ENCODE peak calls at places on chromosomes 13 and 19, in ten cellular contexts. K, G, H, U, M, F, A, I, P and Y are unnamed samples.
A peak's percentile ranks its signal among the peaks of the same experiment; 100 is the strongest.

GRCh38 chr19:15463865-15464371 is 426 bp downstream of the RASAL3 start:
- DNase-seq in F (no peak), K (no peak), I (no peak), G (no peak), U (no peak), A (no peak), H (no peak), P (no peak), M (no peak), Y (no peak)

GRCh38 chr13:99984134-99984462 is 2.5 kb downstream of the ZIC2 start:
- DNase-seq in K (no peak), G (no peak), P (no peak), I (no peak), M (no peak), A (no peak), U (no peak), H (no peak), F (no peak), Y (no peak)

GRCh38 chr13:63614874-63615612 is 2199.4 kb upstream of the PCDH20 start:
- DNase-seq in H (no peak), F (no peak), M (no peak), I (peak; percentile 69), A (no peak), P (no peak), K (no peak), U (no peak), G (no peak), Y (no peak)

GRCh38 chr19:50458396-50459066 is 17.8 kb upstream of the EMC10 start:
- DNase-seq in I (peak; percentile 6), F (peak; percentile 48), G (no peak), M (no peak), K (no peak), U (no peak), H (no peak), P (no peak), A (no peak), Y (no peak)

GRCh38 chr13:76687467-76687866 is 198.7 kb downstream of the KCTD12 start:
- DNase-seq in I (no peak), U (no peak), F (no peak), H (no peak), P (no peak), M (peak; percentile 19), G (no peak), K (no peak), A (no peak), Y (no peak)

GRCh38 chr13:61316647-61317046 is 99.0 kb downstream of the PCDH20 start:
- DNase-seq in H (no peak), I (no peak), U (no peak), F (no peak), P (no peak), G (no peak), K (no peak), A (no peak), M (peak; percentile 37), Y (no peak)

GRCh38 chr19:14563989-14564650 is 7.7 kb downstream of the NDUFB7 start:
- DNase-seq in U (no peak), G (no peak), A (peak; percentile 55), P (peak; percentile 23), I (no peak), F (peak; percentile 51), H (no peak), M (peak; percentile 84), K (no peak), Y (peak; percentile 9)

GRCh38 chr19:49592486-49593232 is 1.7 kb downstream of the PRR12 start:
- DNase-seq in H (no peak), A (no peak), U (peak; percentile 33), M (peak; percentile 69), I (no peak), G (no peak), P (peak; percentile 34), F (peak; percentile 42), K (no peak), Y (no peak)

GRCh38 chr19:49554701-49555181 is 25.6 kb downstream of the NOSIP start:
- DNase-seq in H (no peak), P (no peak), G (no peak), U (no peak), M (no peak), A (peak; percentile 38), K (no peak), I (no peak), F (no peak), Y (no peak)

GRCh38 chr19:54653181-54653809 is 9.5 kb upstream of the LILRB4 start:
- DNase-seq in P (no peak), G (no peak), M (peak; percentile 1), H (no peak), K (no peak), A (no peak), U (peak; percentile 8), F (peak; percentile 17), I (peak; percentile 7), Y (peak; percentile 3)

GRCh38 chr13:78137404-78138142 is 218.9 kb upstream of the EDNRB start:
- DNase-seq in F (peak; percentile 53), I (peak; percentile 72), K (peak; percentile 44), U (peak; percentile 81), H (peak; percentile 53), P (peak; percentile 77), G (no peak), M (peak; percentile 92), A (no peak), Y (peak; percentile 75)

GRCh38 chr19:531009-531752 is 379 bp upstream of the CDC34 start:
- DNase-seq in H (peak; percentile 49), K (peak; percentile 77), A (peak; percentile 89), M (peak; percentile 93), P (peak; percentile 62), G (peak; percentile 94), U (peak; percentile 97), F (peak; percentile 100), I (peak; percentile 76), Y (peak; percentile 65)

GRCh38 chr13:33087091-33087490 is 70.9 kb downstream of the KL start:
- DNase-seq in F (no peak), A (no peak), K (no peak), P (no peak), M (no peak), H (peak; percentile 40), G (no peak), I (no peak), U (peak; percentile 55), Y (peak; percentile 23)

GRCh38 chr19:45767881-45768643 is 990 bp downstream of the SIX5 start:
- DNase-seq in F (peak; percentile 58), P (peak; percentile 45), G (peak; percentile 83), H (peak; percentile 45), U (peak; percentile 85), M (peak; percentile 80), A (peak; percentile 72), K (peak; percentile 24), I (peak; percentile 65), Y (peak; percentile 73)

GRCh38 chr13:99693351-99693750 is 192.1 kb downstream of the TM9SF2 start:
- DNase-seq in K (no peak), F (no peak), M (peak; percentile 42), A (no peak), G (no peak), I (no peak), P (no peak), H (no peak), U (no peak), Y (no peak)

GRCh38 chr13:113915012-113915763 is 51.3 kb upstream of the GAS6 start:
- DNase-seq in I (no peak), G (no peak), K (no peak), P (no peak), F (no peak), M (no peak), H (no peak), U (peak; percentile 14), A (no peak), Y (no peak)

GRCh38 chr19:6209233-6209632 is 70.5 kb downstream of the MLLT1 start:
- DNase-seq in F (peak; percentile 7), I (no peak), A (no peak), G (peak; percentile 10), M (no peak), H (no peak), P (no peak), U (no peak), K (no peak), Y (no peak)

GRCh38 chr13:110017379-110017778 is 231.0 kb upstream of the IRS2 start:
- DNase-seq in A (no peak), I (peak; percentile 95), P (no peak), G (no peak), H (peak; percentile 84), F (peak; percentile 80), M (peak; percentile 96), K (no peak), U (peak; percentile 94), Y (peak; percentile 81)

GRCh38 chr13:20901668-20902437 is 693 bp downstream of the XPO4 start:
- DNase-seq in H (no peak), G (no peak), M (peak; percentile 77), I (peak; percentile 13), U (peak; percentile 40), F (peak; percentile 44), K (peak; percentile 28), A (peak; percentile 22), P (peak; percentile 23), Y (peak; percentile 14)

GRCh38 chr19:18310966-18311365 is 11.9 kb downstream of the LSM4 start:
- DNase-seq in G (no peak), I (no peak), P (no peak), A (no peak), F (no peak), K (no peak), M (no peak), U (no peak), H (no peak), Y (no peak)

GRCh38 chr19:46753420-46754155 is 7.3 kb upstream of the STRN4 start:
- DNase-seq in I (no peak), F (no peak), U (no peak), H (no peak), G (no peak), A (peak; percentile 52), K (peak; percentile 65), M (peak; percentile 70), P (peak; percentile 84), Y (no peak)

GRCh38 chr13:51643882-51644281 is 59.6 kb downstream of the WDFY2 start:
- DNase-seq in I (peak; percentile 95), F (peak; percentile 73), M (peak; percentile 74), K (no peak), U (peak; percentile 87), A (no peak), H (peak; percentile 87), G (no peak), P (no peak), Y (peak; percentile 94)

GRCh38 chr19:55152017-55152416 is 3.0 kb upstream of the TNNT1 start:
- DNase-seq in M (no peak), K (peak; percentile 63), A (no peak), F (no peak), I (no peak), U (no peak), P (no peak), G (no peak), H (no peak), Y (no peak)

GRCh38 chr19:55695511-55696290 is 20.7 kb downstream of the EPN1 start:
- DNase-seq in G (no peak), F (no peak), I (no peak), K (no peak), H (no peak), M (no peak), P (no peak), U (no peak), A (no peak), Y (no peak)

GRCh38 chr19:36963262-36963661 is 47.1 kb downstream of the ZNF568 start:
- DNase-seq in U (no peak), F (no peak), P (no peak), A (no peak), M (no peak), I (no peak), G (no peak), K (peak; percentile 94), H (no peak), Y (no peak)

GRCh38 chr13:105894711-105895110 is 640.8 kb downstream of the EFNB2 start:
- DNase-seq in K (no peak), F (no peak), H (no peak), P (no peak), I (no peak), U (no peak), M (no peak), G (no peak), A (no peak), Y (no peak)

GRCh38 chr13:50589139-50589538 is 254.4 kb downstream of the DLEU7 start:
- DNase-seq in K (no peak), F (peak; percentile 55), A (no peak), U (peak; percentile 89), I (peak; percentile 91), G (no peak), P (peak; percentile 56), H (peak; percentile 94), M (no peak), Y (peak; percentile 99)

GRCh38 chr19:56377105-56377924 is 16.0 kb downstream of the ZNF582 start:
- DNase-seq in I (no peak), P (no peak), F (no peak), H (peak; percentile 22), K (no peak), M (peak; percentile 64), A (no peak), G (no peak), U (peak; percentile 10), Y (no peak)